ENCODE peak calls at places on chromosomes 5 and 9, in five cellular contexts. S is cardiac fibroblast, U is endothelial cell, K is right lobe of liver, H is GM06990. N is an unnamed sample.
A peak's percentile ranks its signal among the peaks of the same experiment; 100 is the strongest.

GRCh38 chr9:107732781-107733529 is 243.4 kb upstream of the KLF4 start:
- DNase-seq in S (peak; percentile 77), U (no peak), K (no peak), H (no peak), N (no peak)

GRCh38 chr9:78921341-78921740 is 624.4 kb downstream of the PSAT1 start:
- DNase-seq in S (peak; percentile 61), U (no peak), K (no peak), H (no peak), N (no peak)

GRCh38 chr9:88732128-88732527 is 197.2 kb downstream of the NXNL2 start:
- DNase-seq in S (peak; percentile 96), U (no peak), K (no peak), H (no peak), N (no peak)

GRCh38 chr5:133753856-133754255 is 141.5 kb upstream of the FSTL4 start:
- DNase-seq in S (peak; percentile 7), U (no peak), K (no peak), H (no peak), N (no peak)

GRCh38 chr5:172778223-172778814 is 7.3 kb upstream of the DUSP1 start:
- DNase-seq in S (peak; percentile 90), U (no peak), K (peak; percentile 84), H (no peak), N (no peak)

GRCh38 chr9:135998410-135999071 is 37.4 kb upstream of the UBAC1 start:
- DNase-seq in S (no peak), U (no peak), K (no peak), H (no peak), N (no peak)

GRCh38 chr9:100213730-100214477 is 114.9 kb downstream of the INVS start:
- DNase-seq in S (peak; percentile 76), U (no peak), K (no peak), H (no peak), N (no peak)

GRCh38 chr5:113250341-113250953 is 184.3 kb downstream of the TSSK1B start:
- DNase-seq in S (peak; percentile 98), U (no peak), K (no peak), H (no peak), N (no peak)

GRCh38 chr9:113368348-113368747 is 8.4 kb downstream of the HDHD3 start:
- DNase-seq in S (no peak), U (no peak), K (no peak), H (no peak), N (no peak)

GRCh38 chr5:149500922-149501582 is 50.2 kb downstream of the CSNK1A1 start:
- DNase-seq in S (peak; percentile 80), U (no peak), K (no peak), H (no peak), N (no peak)

GRCh38 chr9:90433398-90433890 is 209.2 kb downstream of the DIRAS2 start:
- DNase-seq in S (no peak), U (peak; percentile 32), K (no peak), H (no peak), N (peak; percentile 15)

GRCh38 chr5:129852747-129853352 is 51.4 kb upstream of the CHSY3 start:
- DNase-seq in S (peak; percentile 77), U (peak; percentile 88), K (peak; percentile 77), H (peak; percentile 9), N (peak; percentile 90)

GRCh38 chr9:127344373-127344995 is 52.5 kb upstream of the SLC2A8 start:
- DNase-seq in S (no peak), U (no peak), K (no peak), H (no peak), N (no peak)

GRCh38 chr5:40720071-40720470 is 35.7 kb downstream of the TTC33 start:
- DNase-seq in S (no peak), U (no peak), K (no peak), H (no peak), N (no peak)

GRCh38 chr5:16935271-16936149 is 578 bp downstream of the MYO10 start:
- DNase-seq in S (peak; percentile 39), U (peak; percentile 53), K (peak; percentile 59), H (peak; percentile 38), N (peak; percentile 14)

GRCh38 chr5:5188377-5189020 is 48.4 kb downstream of the ADAMTS16 start:
- DNase-seq in S (no peak), U (no peak), K (no peak), H (no peak), N (no peak)

GRCh38 chr9:16277471-16277870 is 593.0 kb downstream of the BNC2 start:
- DNase-seq in S (no peak), U (no peak), K (no peak), H (no peak), N (no peak)

GRCh38 chr5:127820910-127821553 is 117.8 kb downstream of the CCDC192 start:
- DNase-seq in S (no peak), U (no peak), K (no peak), H (no peak), N (no peak)

GRCh38 chr9:29873579-29873978 is 2300.3 kb upstream of the C9orf72 start:
- DNase-seq in S (no peak), U (no peak), K (no peak), H (no peak), N (no peak)

GRCh38 chr9:88092699-88093359 is 45.4 kb downstream of the SPATA31C2 start:
- DNase-seq in S (peak; percentile 39), U (peak; percentile 33), K (peak; percentile 59), H (no peak), N (no peak)

GRCh38 chr5:112757468-112758208 is 20.0 kb downstream of the APC start:
- DNase-seq in S (peak; percentile 82), U (peak; percentile 9), K (no peak), H (peak; percentile 13), N (no peak)

GRCh38 chr9:99075246-99075912 is 29.5 kb upstream of the TGFBR1 start:
- DNase-seq in S (peak; percentile 69), U (no peak), K (no peak), H (no peak), N (no peak)

GRCh38 chr5:18975624-18976023 is 1012.4 kb downstream of the CDH18 start:
- DNase-seq in S (no peak), U (no peak), K (no peak), H (no peak), N (no peak)

GRCh38 chr9:78127271-78128225 is 95.9 kb upstream of the GNAQ start:
- DNase-seq in S (no peak), U (no peak), K (no peak), H (no peak), N (peak; percentile 31)

GRCh38 chr9:93813687-93814560 is 141.2 kb downstream of the BARX1 start:
- DNase-seq in S (no peak), U (no peak), K (no peak), H (no peak), N (no peak)

GRCh38 chr5:60916646-60917045 is 28.2 kb downstream of the ERCC8 start:
- DNase-seq in S (peak; percentile 52), U (no peak), K (no peak), H (no peak), N (no peak)

GRCh38 chr5:103505581-103506305 is 56.8 kb downstream of the NUDT12 start:
- DNase-seq in S (peak; percentile 95), U (no peak), K (no peak), H (no peak), N (no peak)

GRCh38 chr5:180193749-180194375 is 15.1 kb downstream of the RASGEF1C start:
- DNase-seq in S (no peak), U (no peak), K (no peak), H (no peak), N (no peak)

GRCh38 chr5:180194410-180195345 is 14.3 kb downstream of the RASGEF1C start:
- DNase-seq in S (no peak), U (no peak), K (no peak), H (no peak), N (no peak)

GRCh38 chr5:180187767-180188166 is 21.2 kb downstream of the RASGEF1C start:
- DNase-seq in S (no peak), U (no peak), K (no peak), H (no peak), N (no peak)

GRCh38 chr5:180197016-180197702 is 11.9 kb downstream of the RASGEF1C start:
- DNase-seq in S (no peak), U (no peak), K (no peak), H (no peak), N (no peak)

GRCh38 chr5:180191716-180192115 is 17.3 kb downstream of the RASGEF1C start:
- DNase-seq in S (no peak), U (no peak), K (no peak), H (no peak), N (no peak)
- TF ChIP-seq CTCF in S (no peak), U (no peak), K (no peak), H (no peak), N (no peak)

GRCh38 chr9:85943757-85944430 is 2.9 kb downstream of the NAA35 start:
- DNase-seq in S (no peak), U (no peak), K (no peak), H (no peak), N (no peak)

GRCh38 chr9:85944672-85945071 is 3.7 kb downstream of the NAA35 start:
- DNase-seq in S (peak; percentile 23), U (no peak), K (no peak), H (no peak), N (no peak)

DNA sequence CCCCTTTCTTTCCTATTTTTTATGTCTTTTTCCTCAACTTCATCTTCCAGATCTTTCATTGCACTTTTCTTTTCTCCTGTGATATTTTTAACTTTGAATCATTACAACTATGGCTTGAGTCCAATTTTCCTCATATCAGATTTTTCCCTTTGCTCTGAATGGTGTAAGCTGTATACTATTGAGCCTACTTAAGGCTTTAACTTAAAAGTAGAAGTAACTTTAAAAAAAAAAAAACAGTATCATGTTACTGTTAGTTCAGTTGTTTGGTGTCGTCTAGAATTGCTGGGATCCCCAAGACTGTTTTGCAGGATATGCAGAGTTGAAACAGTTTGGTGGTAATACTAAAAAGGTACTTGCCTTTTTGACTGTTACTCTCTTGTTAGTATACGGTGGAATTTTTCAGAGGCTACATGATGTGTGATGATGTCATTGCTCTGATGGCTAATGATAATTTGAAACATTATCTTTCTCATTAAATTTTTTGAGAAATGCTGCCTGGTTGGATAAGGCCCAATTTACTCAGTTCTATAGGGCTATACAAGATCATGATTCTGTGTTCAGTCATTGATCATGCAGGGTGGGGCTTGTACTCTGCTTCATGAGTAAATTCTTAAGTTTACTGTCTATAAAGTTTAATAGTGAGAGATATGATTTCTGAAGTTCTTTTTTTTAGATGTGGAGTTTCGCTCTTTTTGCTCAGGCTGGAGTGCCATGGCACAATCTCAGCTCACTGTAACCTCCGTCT is 8.8 kb downstream of the NAA35 start:
- DNase-seq in S (peak; percentile 42), U (no peak), K (no peak), H (no peak), N (no peak)
- TF ChIP-seq CTCF in S (no peak), U (no peak), K (no peak), H (no peak), N (no peak)

GRCh38 chr5:75243100-75243499 is 6.4 kb upstream of the ANKRD31 start:
- DNase-seq in S (no peak), U (no peak), K (no peak), H (no peak), N (no peak)
- TF ChIP-seq CTCF in S (no peak), U (no peak), K (no peak), H (no peak), N (no peak)

GRCh38 chr5:169116961-169117461 is 183.9 kb downstream of the SLIT3 start:
- DNase-seq in S (no peak), U (peak; percentile 6), K (no peak), H (no peak), N (no peak)
- TF ChIP-seq CTCF in S (no peak), U (no peak), K (no peak), H (no peak), N (peak; percentile 22)

DNA sequence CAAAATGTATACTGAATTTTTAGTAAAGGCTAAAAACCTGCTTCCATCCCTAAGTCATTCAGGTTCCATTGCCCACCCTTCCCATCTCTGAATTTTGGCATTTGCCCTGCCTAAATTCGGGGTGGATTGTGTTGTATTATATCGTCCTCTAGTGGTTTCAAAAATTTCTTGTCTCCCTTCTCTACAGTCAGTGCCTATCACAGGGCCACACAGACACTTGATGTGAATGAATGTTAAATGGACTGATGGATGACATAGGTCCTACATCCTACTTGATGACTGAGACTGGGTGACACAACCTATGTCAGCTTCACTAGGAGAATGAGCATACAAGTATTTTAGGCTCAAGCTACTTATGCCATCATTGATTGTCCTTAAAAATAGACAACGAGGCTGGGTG is 45.6 kb upstream of the SLC30A5 start:
- DNase-seq in S (peak; percentile 21), U (no peak), K (no peak), H (no peak), N (no peak)
- TF ChIP-seq CTCF in S (peak; percentile 45), U (no peak), K (peak; percentile 45), H (peak; percentile 68), N (peak; percentile 44)